ENCODE peak calls at places on chromosomes 12 and 14, in eight cellular contexts. C, K, F, D, N, L, S and Q are unnamed samples.

GRCh38 chr14:72611506-72611905 is 282.4 kb downstream of the DPF3 start:
- DNase-seq in D (no peak), F (no peak), C (no peak), S (no peak), L (no peak), K (no peak), N (no peak), Q (no peak)

GRCh38 chr12:121295123-121295745 is 1.3 kb downstream of the CAMKK2 start:
- DNase-seq in S (no peak), N (no peak), L (peak), K (no peak), C (peak), D (no peak), F (no peak), Q (no peak)

GRCh38 chr12:67426067-67426466 is 156.9 kb downstream of the CAND1 start:
- DNase-seq in L (no peak), S (no peak), F (no peak), N (peak), K (peak), D (no peak), C (peak), Q (peak)

GRCh38 chr12:29796823-29797263 is 13.1 kb upstream of the TMTC1 start:
- DNase-seq in C (peak), K (peak), F (no peak), S (no peak), L (peak), N (peak), D (peak), Q (peak)

GRCh38 chr14:68813318-68813838 is 20.5 kb upstream of the ZFP36L1 start:
- DNase-seq in F (no peak), C (no peak), D (no peak), K (no peak), L (no peak), N (no peak), S (no peak), Q (no peak)

GRCh38 chr14:62497708-62498107 is 547.5 kb downstream of the KCNH5 start:
- DNase-seq in C (no peak), D (no peak), F (no peak), L (no peak), K (no peak), N (no peak), S (no peak), Q (no peak)

GRCh38 chr14:20343855-20344205 is 395 bp downstream of the PARP2 start:
- DNase-seq in F (no peak), D (no peak), S (no peak), N (peak), L (peak), C (no peak), K (peak), Q (no peak)

GRCh38 chr14:33857650-33858049 is 93.2 kb downstream of the EGLN3 start:
- DNase-seq in D (no peak), K (no peak), L (no peak), S (no peak), N (no peak), C (no peak), F (no peak), Q (no peak)

GRCh38 chr12:82174936-82175335 is 183.3 kb downstream of the CCDC59 start:
- DNase-seq in K (no peak), C (peak), N (no peak), F (no peak), S (no peak), L (no peak), D (no peak), Q (no peak)

GRCh38 chr12:94534278-94534677 is 74.6 kb upstream of the CEP83 start:
- DNase-seq in D (no peak), S (no peak), L (no peak), F (no peak), K (no peak), N (no peak), C (no peak), Q (no peak)

GRCh38 chr12:3042394-3042793 is 34.8 kb upstream of the TSPAN9 start:
- DNase-seq in F (peak), D (no peak), N (no peak), L (no peak), K (no peak), S (no peak), C (no peak), Q (no peak)

GRCh38 chr14:81268016-81268416 is 47.3 kb upstream of the GTF2A1 start:
- DNase-seq in K (peak), L (peak), S (no peak), F (no peak), D (no peak), N (peak), C (no peak), Q (no peak)

GRCh38 chr12:113186033-113186365 is 478 bp downstream of the RITA1 start:
- DNase-seq in F (no peak), L (peak), S (no peak), N (no peak), D (no peak), K (peak), C (no peak), Q (no peak)

GRCh38 chr14:30180219-30180618 is 252.6 kb upstream of the PRKD1 start:
- DNase-seq in N (peak), C (no peak), L (no peak), S (no peak), D (no peak), K (peak), F (no peak), Q (peak)

GRCh38 chr14:68779761-68780323 is 13.0 kb downstream of the ZFP36L1 start:
- DNase-seq in F (no peak), D (peak), K (peak), C (no peak), N (no peak), L (peak), S (peak), Q (peak)

GRCh38 chr14:53389207-53389606 is 236.1 kb upstream of the DDHD1 start:
- DNase-seq in D (no peak), K (peak), L (peak), C (no peak), N (peak), F (no peak), S (no peak), Q (peak)

GRCh38 chr12:132424118-132424438 is 65.9 kb upstream of the FBRSL1 start:
- DNase-seq in N (no peak), F (no peak), C (no peak), S (no peak), D (no peak), K (no peak), L (no peak), Q (no peak)

GRCh38 chr12:53856132-53856531 is 82.5 kb upstream of the HOXC13 start:
- DNase-seq in S (no peak), D (no peak), K (no peak), N (no peak), F (no peak), L (no peak), C (no peak), Q (no peak)

GRCh38 chr12:3533703-3534386 is 42.8 kb downstream of the PRMT8 start:
- DNase-seq in N (peak), L (peak), C (no peak), D (peak), S (no peak), F (no peak), K (peak), Q (no peak)

GRCh38 chr12:52171950-52172512 is 19.8 kb downstream of the KRT80 start:
- DNase-seq in K (peak), S (no peak), N (peak), L (peak), C (peak), D (peak), F (no peak), Q (no peak)

GRCh38 chr12:93191956-93192355 is 185.8 kb upstream of the NUDT4 start:
- DNase-seq in D (no peak), L (peak), K (peak), F (no peak), C (no peak), N (no peak), S (no peak), Q (peak)

GRCh38 chr12:62715086-62715786 is 219.7 kb downstream of the PPM1H start:
- DNase-seq in C (no peak), N (no peak), K (no peak), L (no peak), F (no peak), S (no peak), D (no peak), Q (no peak)

GRCh38 chr14:23217621-23218020 is 20.1 kb upstream of the RNF212B start:
- DNase-seq in N (peak), D (no peak), F (no peak), C (no peak), S (no peak), K (no peak), L (no peak), Q (no peak)

GRCh38 chr14:34029921-34030334 is 79.1 kb upstream of the EGLN3 start:
- DNase-seq in C (peak), S (no peak), D (peak), L (no peak), K (no peak), N (no peak), F (no peak), Q (peak)

GRCh38 chr14:90274019-90274418 is 17.7 kb downstream of the PSMC1 start:
- DNase-seq in N (no peak), K (no peak), L (no peak), C (no peak), S (no peak), F (no peak), D (no peak), Q (no peak)

GRCh38 chr12:53234236-53234635 is 2.2 kb upstream of the RARG start:
- DNase-seq in C (no peak), K (no peak), F (no peak), N (no peak), L (no peak), S (no peak), D (peak), Q (no peak)

GRCh38 chr12:106138646-106139421 is at the start of gene NUAK1:
- DNase-seq in D (peak), L (peak), K (peak), N (no peak), C (peak), F (no peak), S (no peak), Q (peak)

GRCh38 chr14:51498411-51499227 is 153.1 kb upstream of the FRMD6 start:
- DNase-seq in F (no peak), L (no peak), K (no peak), S (no peak), D (no peak), N (no peak), C (no peak), Q (no peak)

GRCh38 chr12:63805704-63806672 is 26.3 kb downstream of the RXYLT1 start:
- DNase-seq in S (no peak), C (no peak), N (no peak), L (no peak), K (no peak), F (no peak), D (peak), Q (no peak)

GRCh38 chr14:94043111-94043755 is 17.1 kb downstream of the OTUB2 start:
- DNase-seq in C (no peak), L (peak), D (no peak), N (no peak), F (no peak), S (no peak), K (peak), Q (no peak)

GRCh38 chr14:80926706-80927384 is 14.7 kb downstream of the CEP128 start:
- DNase-seq in N (no peak), D (no peak), C (no peak), S (no peak), K (peak), F (no peak), L (peak), Q (peak)

GRCh38 chr12:92973614-92974013 is 44.5 kb upstream of the EEA1 start:
- DNase-seq in D (no peak), N (peak), L (peak), S (no peak), C (no peak), K (peak), F (peak), Q (peak)

GRCh38 chr12:64550758-64551157 is 59.5 kb upstream of the RASSF3 start:
- DNase-seq in C (no peak), F (no peak), L (no peak), K (no peak), N (no peak), D (no peak), S (no peak), Q (no peak)

GRCh38 chr14:100213956-100214767 is 24.8 kb upstream of the YY1 start:
- DNase-seq in K (peak), N (peak), C (peak), D (peak), F (peak), S (peak), L (peak), Q (peak)

GRCh38 chr12:30023186-30023585 is 239.4 kb upstream of the TMTC1 start:
- DNase-seq in L (no peak), D (no peak), C (no peak), S (no peak), F (no peak), N (no peak), K (no peak), Q (no peak)